ENCODE peak calls at places on chromosomes 11 and 22, in five cellular contexts. One of them, this sample, is unnamed.

GRCh38 chr11:63262562-63262961 is 19.2 kb upstream of the SLC22A25 start:
- DNase-seq in retina: no peak
- DNase-seq in activated gamma-delta T cell: no peak
- DNase-seq in activated T-helper 9 cell treated with anti-CD3 and anti-CD28 coated beads, Interleukin-2, amount 50 U/mL, for 16 hours: no peak
- DNase-seq in NCI-H1105: no peak
- DNase-seq in this sample: no peak

GRCh38 chr11:2101171-2101675 is 38.0 kb downstream of the IGF2 start:
- DNase-seq in activated gamma-delta T cell: no peak
- DNase-seq in NCI-H1105: no peak
- DNase-seq in activated T-helper 9 cell treated with anti-CD3 and anti-CD28 coated beads, Interleukin-2, amount 50 U/mL, for 16 hours: no peak
- DNase-seq in retina: no peak
- DNase-seq in this sample: no peak

GRCh38 chr22:20248461-20248959 is 19.6 kb downstream of the RTN4R start:
- DNase-seq in activated T-helper 9 cell treated with anti-CD3 and anti-CD28 coated beads, Interleukin-2, amount 50 U/mL, for 16 hours: no peak
- DNase-seq in retina: no peak
- DNase-seq in NCI-H1105: peak
- DNase-seq in activated gamma-delta T cell: no peak
- DNase-seq in this sample: no peak

GRCh38 chr11:66100272-66101037 is 30.4 kb downstream of the PACS1 start:
- DNase-seq in activated T-helper 9 cell treated with anti-CD3 and anti-CD28 coated beads, Interleukin-2, amount 50 U/mL, for 16 hours: peak
- DNase-seq in activated gamma-delta T cell: no peak
- DNase-seq in retina: peak
- DNase-seq in NCI-H1105: peak
- DNase-seq in this sample: no peak

GRCh38 chr11:26198697-26199096 is 133.2 kb upstream of the ANO3 start:
- DNase-seq in activated gamma-delta T cell: no peak
- DNase-seq in activated T-helper 9 cell treated with anti-CD3 and anti-CD28 coated beads, Interleukin-2, amount 50 U/mL, for 16 hours: no peak
- DNase-seq in retina: no peak
- DNase-seq in NCI-H1105: no peak
- DNase-seq in this sample: no peak

GRCh38 chr22:19903031-19903430 is 38.5 kb upstream of the COMT start:
- DNase-seq in NCI-H1105: no peak
- DNase-seq in activated gamma-delta T cell: no peak
- DNase-seq in activated T-helper 9 cell treated with anti-CD3 and anti-CD28 coated beads, Interleukin-2, amount 50 U/mL, for 16 hours: no peak
- DNase-seq in retina: peak
- DNase-seq in this sample: no peak

GRCh38 chr22:25564979-25565677 is 653 bp downstream of the GRK3 start:
- DNase-seq in retina: peak
- DNase-seq in NCI-H1105: no peak
- DNase-seq in activated gamma-delta T cell: no peak
- DNase-seq in activated T-helper 9 cell treated with anti-CD3 and anti-CD28 coated beads, Interleukin-2, amount 50 U/mL, for 16 hours: no peak
- DNase-seq in this sample: no peak

GRCh38 chr22:37401401-37401859 is 25.8 kb downstream of the ELFN2 start:
- DNase-seq in NCI-H1105: no peak
- DNase-seq in activated T-helper 9 cell treated with anti-CD3 and anti-CD28 coated beads, Interleukin-2, amount 50 U/mL, for 16 hours: no peak
- DNase-seq in retina: no peak
- DNase-seq in activated gamma-delta T cell: no peak
- DNase-seq in this sample: no peak

GRCh38 chr11:2890466-2891241 is 5.1 kb upstream of the CDKN1C start:
- DNase-seq in activated gamma-delta T cell: no peak
- DNase-seq in retina: no peak
- DNase-seq in NCI-H1105: no peak
- DNase-seq in activated T-helper 9 cell treated with anti-CD3 and anti-CD28 coated beads, Interleukin-2, amount 50 U/mL, for 16 hours: no peak
- DNase-seq in this sample: no peak

GRCh38 chr22:36197065-36197440 is 4.6 kb downstream of the APOL4 start:
- DNase-seq in activated T-helper 9 cell treated with anti-CD3 and anti-CD28 coated beads, Interleukin-2, amount 50 U/mL, for 16 hours: no peak
- DNase-seq in retina: peak
- DNase-seq in activated gamma-delta T cell: no peak
- DNase-seq in NCI-H1105: no peak
- DNase-seq in this sample: peak

GRCh38 chr22:25484916-25485315 is 79.6 kb upstream of the GRK3 start:
- DNase-seq in activated T-helper 9 cell treated with anti-CD3 and anti-CD28 coated beads, Interleukin-2, amount 50 U/mL, for 16 hours: no peak
- DNase-seq in NCI-H1105: no peak
- DNase-seq in retina: no peak
- DNase-seq in activated gamma-delta T cell: no peak
- DNase-seq in this sample: no peak

GRCh38 chr11:119205080-119205479 is 1.1 kb upstream of the CBL start:
- DNase-seq in activated T-helper 9 cell treated with anti-CD3 and anti-CD28 coated beads, Interleukin-2, amount 50 U/mL, for 16 hours: no peak
- DNase-seq in retina: no peak
- DNase-seq in NCI-H1105: no peak
- DNase-seq in activated gamma-delta T cell: no peak
- DNase-seq in this sample: no peak

GRCh38 chr22:34688825-34689224 is 377.1 kb upstream of the ISX start:
- DNase-seq in NCI-H1105: no peak
- DNase-seq in retina: no peak
- DNase-seq in activated T-helper 9 cell treated with anti-CD3 and anti-CD28 coated beads, Interleukin-2, amount 50 U/mL, for 16 hours: no peak
- DNase-seq in activated gamma-delta T cell: no peak
- DNase-seq in this sample: no peak

GRCh38 chr11:17864478-17864941 is 129.9 kb downstream of the KCNC1 start:
- DNase-seq in NCI-H1105: no peak
- DNase-seq in activated gamma-delta T cell: no peak
- DNase-seq in activated T-helper 9 cell treated with anti-CD3 and anti-CD28 coated beads, Interleukin-2, amount 50 U/mL, for 16 hours: no peak
- DNase-seq in retina: no peak
- DNase-seq in this sample: no peak

GRCh38 chr11:86740628-86741488 is 59.5 kb upstream of the PRSS23 start:
- DNase-seq in retina: no peak
- DNase-seq in activated gamma-delta T cell: no peak
- DNase-seq in NCI-H1105: no peak
- DNase-seq in activated T-helper 9 cell treated with anti-CD3 and anti-CD28 coated beads, Interleukin-2, amount 50 U/mL, for 16 hours: no peak
- DNase-seq in this sample: peak

GRCh38 chr11:86719781-86720463 is 47.5 kb upstream of the ME3 start:
- DNase-seq in activated T-helper 9 cell treated with anti-CD3 and anti-CD28 coated beads, Interleukin-2, amount 50 U/mL, for 16 hours: no peak
- DNase-seq in activated gamma-delta T cell: no peak
- DNase-seq in NCI-H1105: no peak
- DNase-seq in retina: no peak
- DNase-seq in this sample: peak

GRCh38 chr11:114308689-114309089 is 12.5 kb downstream of the NNMT start:
- DNase-seq in activated T-helper 9 cell treated with anti-CD3 and anti-CD28 coated beads, Interleukin-2, amount 50 U/mL, for 16 hours: no peak
- DNase-seq in activated gamma-delta T cell: no peak
- DNase-seq in NCI-H1105: no peak
- DNase-seq in retina: no peak
- DNase-seq in this sample: peak

GRCh38 chr22:46262449-46263207 is 515 bp downstream of the PKDREJ start:
- DNase-seq in activated T-helper 9 cell treated with anti-CD3 and anti-CD28 coated beads, Interleukin-2, amount 50 U/mL, for 16 hours: no peak
- DNase-seq in NCI-H1105: no peak
- DNase-seq in retina: peak
- DNase-seq in activated gamma-delta T cell: peak
- DNase-seq in this sample: peak

GRCh38 chr22:37496651-37497599 is 10.7 kb upstream of the MFNG start:
- DNase-seq in retina: no peak
- DNase-seq in activated T-helper 9 cell treated with anti-CD3 and anti-CD28 coated beads, Interleukin-2, amount 50 U/mL, for 16 hours: no peak
- DNase-seq in NCI-H1105: no peak
- DNase-seq in activated gamma-delta T cell: no peak
- DNase-seq in this sample: peak

GRCh38 chr22:20590477-20591294 is 83.3 kb downstream of the MED15 start:
- DNase-seq in activated T-helper 9 cell treated with anti-CD3 and anti-CD28 coated beads, Interleukin-2, amount 50 U/mL, for 16 hours: no peak
- DNase-seq in retina: no peak
- DNase-seq in activated gamma-delta T cell: no peak
- DNase-seq in NCI-H1105: no peak
- DNase-seq in this sample: no peak

GRCh38 chr22:44097263-44098020 is 73.3 kb downstream of the PARVB start:
- DNase-seq in NCI-H1105: no peak
- DNase-seq in activated gamma-delta T cell: no peak
- DNase-seq in retina: no peak
- DNase-seq in activated T-helper 9 cell treated with anti-CD3 and anti-CD28 coated beads, Interleukin-2, amount 50 U/mL, for 16 hours: no peak
- DNase-seq in this sample: no peak

GRCh38 chr11:75468534-75469340 is 35.7 kb upstream of the KLHL35 start:
- DNase-seq in retina: no peak
- DNase-seq in activated gamma-delta T cell: no peak
- DNase-seq in activated T-helper 9 cell treated with anti-CD3 and anti-CD28 coated beads, Interleukin-2, amount 50 U/mL, for 16 hours: no peak
- DNase-seq in NCI-H1105: no peak
- DNase-seq in this sample: no peak

GRCh38 chr11:93613432-93613831 is 48.0 kb upstream of the CEP295 start:
- DNase-seq in activated gamma-delta T cell: no peak
- DNase-seq in NCI-H1105: no peak
- DNase-seq in retina: no peak
- DNase-seq in activated T-helper 9 cell treated with anti-CD3 and anti-CD28 coated beads, Interleukin-2, amount 50 U/mL, for 16 hours: no peak
- DNase-seq in this sample: no peak

GRCh38 chr11:106156290-106156937 is 79.0 kb downstream of the AASDHPPT start:
- DNase-seq in activated gamma-delta T cell: no peak
- DNase-seq in activated T-helper 9 cell treated with anti-CD3 and anti-CD28 coated beads, Interleukin-2, amount 50 U/mL, for 16 hours: no peak
- DNase-seq in NCI-H1105: no peak
- DNase-seq in retina: peak
- DNase-seq in this sample: peak

GRCh38 chr11:112962854-112963367 is 1.7 kb downstream of the NCAM1 start:
- DNase-seq in activated gamma-delta T cell: no peak
- DNase-seq in activated T-helper 9 cell treated with anti-CD3 and anti-CD28 coated beads, Interleukin-2, amount 50 U/mL, for 16 hours: no peak
- DNase-seq in retina: peak
- DNase-seq in NCI-H1105: peak
- DNase-seq in this sample: peak

GRCh38 chr11:70501933-70502540 is 103.7 kb downstream of the CTTN start:
- DNase-seq in activated T-helper 9 cell treated with anti-CD3 and anti-CD28 coated beads, Interleukin-2, amount 50 U/mL, for 16 hours: no peak
- DNase-seq in retina: no peak
- DNase-seq in activated gamma-delta T cell: no peak
- DNase-seq in NCI-H1105: peak
- DNase-seq in this sample: no peak

GRCh38 chr22:44037519-44038370 is 13.6 kb downstream of the PARVB start:
- DNase-seq in activated T-helper 9 cell treated with anti-CD3 and anti-CD28 coated beads, Interleukin-2, amount 50 U/mL, for 16 hours: no peak
- DNase-seq in retina: no peak
- DNase-seq in activated gamma-delta T cell: no peak
- DNase-seq in NCI-H1105: no peak
- DNase-seq in this sample: peak

GRCh38 chr11:74559110-74559933 is 33.1 kb upstream of the POLD3 start:
- DNase-seq in activated gamma-delta T cell: no peak
- DNase-seq in NCI-H1105: no peak
- DNase-seq in retina: no peak
- DNase-seq in activated T-helper 9 cell treated with anti-CD3 and anti-CD28 coated beads, Interleukin-2, amount 50 U/mL, for 16 hours: no peak
- DNase-seq in this sample: no peak

GRCh38 chr11:128279861-128280260 is 307.5 kb downstream of the ETS1 start:
- DNase-seq in NCI-H1105: no peak
- DNase-seq in activated T-helper 9 cell treated with anti-CD3 and anti-CD28 coated beads, Interleukin-2, amount 50 U/mL, for 16 hours: no peak
- DNase-seq in activated gamma-delta T cell: no peak
- DNase-seq in retina: no peak
- DNase-seq in this sample: peak

GRCh38 chr11:22786475-22786874 is 43.1 kb downstream of the SVIP start:
- DNase-seq in NCI-H1105: no peak
- DNase-seq in activated T-helper 9 cell treated with anti-CD3 and anti-CD28 coated beads, Interleukin-2, amount 50 U/mL, for 16 hours: no peak
- DNase-seq in activated gamma-delta T cell: no peak
- DNase-seq in retina: no peak
- DNase-seq in this sample: no peak

GRCh38 chr11:11978792-11979486 is 29.5 kb downstream of the DKK3 start:
- DNase-seq in retina: peak
- DNase-seq in activated T-helper 9 cell treated with anti-CD3 and anti-CD28 coated beads, Interleukin-2, amount 50 U/mL, for 16 hours: no peak
- DNase-seq in activated gamma-delta T cell: no peak
- DNase-seq in NCI-H1105: no peak
- DNase-seq in this sample: peak

GRCh38 chr22:27264184-27264583 is 537.4 kb downstream of the MN1 start:
- DNase-seq in NCI-H1105: no peak
- DNase-seq in retina: no peak
- DNase-seq in activated gamma-delta T cell: no peak
- DNase-seq in activated T-helper 9 cell treated with anti-CD3 and anti-CD28 coated beads, Interleukin-2, amount 50 U/mL, for 16 hours: no peak
- DNase-seq in this sample: no peak

GRCh38 chr11:66363187-66363601 is 8.4 kb downstream of the SLC29A2 start:
- DNase-seq in activated gamma-delta T cell: no peak
- DNase-seq in NCI-H1105: no peak
- DNase-seq in retina: no peak
- DNase-seq in activated T-helper 9 cell treated with anti-CD3 and anti-CD28 coated beads, Interleukin-2, amount 50 U/mL, for 16 hours: no peak
- DNase-seq in this sample: no peak

GRCh38 chr11:65778431-65778900 is 2.3 kb downstream of the AP5B1 start:
- DNase-seq in activated T-helper 9 cell treated with anti-CD3 and anti-CD28 coated beads, Interleukin-2, amount 50 U/mL, for 16 hours: no peak
- DNase-seq in retina: no peak
- DNase-seq in NCI-H1105: no peak
- DNase-seq in activated gamma-delta T cell: no peak
- DNase-seq in this sample: no peak

This sample was measured in RPMI7951.